ENCODE peak calls at places on chromosomes 4 and X, in seven cellular contexts. D, X, O, M, F, Z and C are unnamed samples.
A peak's percentile ranks its signal among the peaks of the same experiment; 100 is the strongest.

GRCh38 chr4:110460074-110460761 is 15.7 kb upstream of the ENPEP start:
- DNase-seq in M (no peak), D (no peak), Z (no peak), X (no peak), F (no peak), O (no peak), C (no peak)

GRCh38 chr4:80322716-80323115 is 12.8 kb upstream of the CFAP299 start:
- DNase-seq in X (no peak), O (no peak), Z (no peak), M (peak; percentile 59), F (peak; percentile 70), D (no peak), C (no peak)

GRCh38 chr4:23333556-23333945 is 556.3 kb downstream of the PPARGC1A start:
- DNase-seq in F (peak; percentile 51), X (no peak), O (no peak), Z (no peak), D (no peak), M (peak; percentile 90), C (no peak)

GRCh38 chr4:164467493-164467892 is 286.4 kb upstream of the SMIM31 start:
- DNase-seq in D (no peak), X (no peak), O (no peak), F (no peak), M (no peak), Z (no peak), C (no peak)

GRCh38 chr4:156939151-156939550 is 32.4 kb downstream of the PDGFC start:
- DNase-seq in O (no peak), X (no peak), D (no peak), M (peak; percentile 57), F (no peak), Z (no peak), C (no peak)

GRCh38 chr4:177554966-177555574 is 112.8 kb upstream of the AGA start:
- DNase-seq in M (peak; percentile 44), Z (no peak), X (peak; percentile 4), F (peak; percentile 25), O (no peak), D (no peak), C (peak; percentile 37)

GRCh38 chrX:790031-790430 is 159.4 kb downstream of the SHOX start:
- DNase-seq in D (no peak), M (no peak), Z (no peak), O (peak; percentile 52), F (no peak), X (no peak), C (no peak)

GRCh38 chr4:121344128-121344527 is 36.7 kb downstream of the QRFPR start:
- DNase-seq in M (no peak), D (no peak), X (no peak), F (no peak), Z (no peak), O (no peak), C (no peak)

GRCh38 chr4:165926307-165926706 is 53.3 kb downstream of the TLL1 start:
- DNase-seq in Z (no peak), F (no peak), D (no peak), O (no peak), X (no peak), M (no peak), C (no peak)

GRCh38 chr4:128866281-128866680 is 56.8 kb downstream of the JADE1 start:
- DNase-seq in F (no peak), Z (no peak), D (no peak), O (no peak), X (no peak), M (no peak), C (no peak)

GRCh38 chrX:110442631-110443030 is 84.0 kb downstream of the RTL9 start:
- DNase-seq in F (peak; percentile 30), O (no peak), D (no peak), X (no peak), Z (peak; percentile 54), M (peak; percentile 28), C (peak; percentile 58)

GRCh38 chr4:128308986-128309385 is 21.4 kb upstream of the PGRMC2 start:
- DNase-seq in F (no peak), M (no peak), X (no peak), O (no peak), Z (no peak), D (no peak), C (no peak)

GRCh38 chr4:1986578-1987210 is 22.1 kb downstream of the NELFA start:
- DNase-seq in O (peak; percentile 92), X (no peak), M (no peak), Z (no peak), D (no peak), F (no peak), C (no peak)

GRCh38 chrX:9614016-9614415 is 149.2 kb downstream of the TBL1X start:
- DNase-seq in D (peak; percentile 45), M (peak; percentile 66), Z (no peak), F (peak; percentile 79), O (no peak), X (no peak), C (no peak)

GRCh38 chr4:121373841-121374240 is 7.0 kb downstream of the QRFPR start:
- DNase-seq in M (no peak), O (no peak), D (no peak), F (no peak), X (no peak), Z (no peak), C (no peak)

GRCh38 chrX:113947548-113947947 is 636.3 kb upstream of the HTR2C start:
- DNase-seq in X (no peak), O (no peak), Z (peak; percentile 1), M (no peak), F (peak; percentile 1), D (no peak), C (peak; percentile 5)

GRCh38 chr4:170111100-170111499 is 21.3 kb upstream of the AADAT start:
- DNase-seq in D (no peak), F (no peak), O (no peak), M (no peak), X (no peak), Z (no peak), C (no peak)

GRCh38 chr4:107825072-107825789 is 499 bp downstream of the SGMS2 start:
- DNase-seq in M (peak; percentile 46), F (peak; percentile 60), D (peak; percentile 38), O (no peak), X (no peak), Z (no peak), C (peak; percentile 29)

GRCh38 chrX:134526399-134526798 is 66.4 kb downstream of the HPRT1 start:
- DNase-seq in Z (no peak), X (no peak), M (peak; percentile 9), O (no peak), F (no peak), D (no peak), C (no peak)

GRCh38 chr4:177229331-177229730 is 80.3 kb upstream of the NEIL3 start:
- DNase-seq in D (no peak), F (peak; percentile 25), O (no peak), X (no peak), M (peak; percentile 44), Z (no peak), C (peak; percentile 20)

GRCh38 chr4:1850276-1850675 is 5.7 kb downstream of the LETM1 start:
- DNase-seq in M (no peak), O (no peak), F (no peak), X (no peak), Z (no peak), D (no peak), C (no peak)

GRCh38 chrX:119008122-119008744 is 33.8 kb downstream of the LONRF3 start:
- DNase-seq in Z (peak; percentile 6), X (peak; percentile 28), F (peak; percentile 30), D (peak; percentile 12), M (peak; percentile 23), O (no peak), C (peak; percentile 17)

GRCh38 chr4:89598602-89599001 is 238.4 kb downstream of the SNCA start:
- DNase-seq in X (peak; percentile 6), D (no peak), F (peak; percentile 27), Z (peak; percentile 15), M (peak; percentile 33), O (no peak), C (peak; percentile 5)

GRCh38 chr4:174764105-174764729 is 64.8 kb downstream of the GLRA3 start:
- DNase-seq in D (peak; percentile 0), O (no peak), F (peak; percentile 67), Z (peak; percentile 29), M (peak; percentile 74), X (peak; percentile 7), C (peak; percentile 14)

GRCh38 chrX:153669901-153670731 is 3.5 kb downstream of the PNCK start:
- DNase-seq in O (peak; percentile 96), X (no peak), F (no peak), D (no peak), M (no peak), Z (no peak), C (no peak)

GRCh38 chr4:138053601-138054322 is 188.4 kb downstream of the SLC7A11 start:
- DNase-seq in D (peak; percentile 92), Z (no peak), O (no peak), F (peak; percentile 97), X (no peak), M (peak; percentile 91), C (no peak)

GRCh38 chr4:57080781-57081650 is 29.2 kb downstream of the IGFBP7 start:
- DNase-seq in M (peak; percentile 99), D (peak; percentile 95), X (no peak), O (no peak), F (peak; percentile 99), Z (peak; percentile 70), C (no peak)

GRCh38 chr4:52643846-52644245 is 15.3 kb downstream of the USP46 start:
- DNase-seq in D (peak; percentile 53), M (peak; percentile 68), Z (peak; percentile 34), F (peak; percentile 76), O (no peak), X (no peak), C (no peak)

GRCh38 chrX:16838202-16839066 is 31.7 kb downstream of the RBBP7 start:
- DNase-seq in F (peak; percentile 87), D (peak; percentile 72), O (no peak), X (no peak), M (peak; percentile 86), Z (no peak), C (no peak)

GRCh38 chr4:110184791-110185155 is 13.6 kb downstream of the ELOVL6 start:
- DNase-seq in Z (no peak), D (no peak), X (no peak), O (no peak), F (no peak), M (no peak), C (no peak)

GRCh38 chrX:104707042-104707441 is 141.0 kb downstream of the IL1RAPL2 start:
- DNase-seq in O (no peak), F (no peak), X (no peak), D (no peak), M (no peak), Z (no peak), C (no peak)

GRCh38 chrX:49177873-49178480 is 6.3 kb downstream of the PLP2 start:
- DNase-seq in M (no peak), D (no peak), Z (no peak), O (no peak), F (no peak), X (no peak), C (no peak)

GRCh38 chr4:82360298-82361177 is 13.3 kb downstream of the HNRNPD start:
- DNase-seq in O (no peak), D (no peak), X (peak; percentile 32), M (peak; percentile 45), F (peak; percentile 23), Z (no peak), C (no peak)

GRCh38 chr4:38621831-38622230 is 42.2 kb upstream of the KLF3 start:
- DNase-seq in X (no peak), Z (no peak), O (no peak), F (no peak), D (no peak), M (no peak), C (no peak)

GRCh38 chr4:144872508-144873293 is 225.3 kb downstream of the ANAPC10 start:
- DNase-seq in Z (no peak), D (no peak), M (no peak), F (no peak), O (no peak), X (no peak), C (no peak)

GRCh38 chr4:138761638-138762205 is 253.9 kb upstream of the NOCT start:
- DNase-seq in D (peak; percentile 8), O (no peak), Z (no peak), F (no peak), M (no peak), X (no peak), C (no peak)

GRCh38 chr4:181835348-181835747 is 407.9 kb upstream of the TENM3 start:
- DNase-seq in O (no peak), F (no peak), X (no peak), Z (no peak), D (no peak), M (no peak), C (no peak)